ENCODE peak calls at places on chromosomes 11 and 22, in five cellular contexts. K is right lobe of liver; Y is CD8-positive, alpha-beta memory T cell; L is iPS DF 6.9; E is left ventricle myocardium inferior. B is an unnamed sample.

GRCh38 chr22:20021196-20022181 is 579 bp downstream of the TANGO2 start:
- DNase-seq in L (no peak), E (peak; percentile 82), Y (no peak), K (peak; percentile 90), B (peak; percentile 83)

GRCh38 chr11:82682003-82682751 is 51.5 kb downstream of the FAM181B start:
- DNase-seq in E (no peak), K (no peak), L (no peak), Y (peak; percentile 32), B (peak; percentile 19)

GRCh38 chr11:103906291-103906850 is 130.1 kb upstream of the DDI1 start:
- DNase-seq in Y (no peak), L (no peak), K (no peak), E (no peak), B (no peak)

GRCh38 chr11:102812188-102812587 is 14.2 kb upstream of the MMP1 start:
- DNase-seq in L (no peak), K (no peak), E (no peak), Y (no peak), B (no peak)

GRCh38 chr22:22404598-22405284 is 103.8 kb downstream of the ZNF280B start:
- DNase-seq in K (no peak), L (no peak), E (no peak), Y (no peak), B (no peak)

GRCh38 chr11:62895501-62895900 is 14.8 kb downstream of the SLC3A2 start:
- DNase-seq in Y (no peak), L (no peak), E (no peak), K (no peak), B (no peak)

GRCh38 chr11:14309425-14310192 is 49.4 kb downstream of the RRAS2 start:
- DNase-seq in E (no peak), K (no peak), Y (no peak), L (no peak), B (no peak)

GRCh38 chr22:29870574-29870973 is 12.4 kb upstream of the MTMR3 start:
- DNase-seq in E (no peak), K (no peak), Y (peak; percentile 6), L (no peak), B (no peak)

GRCh38 chr11:129386795-129387390 is 11.2 kb downstream of the BARX2 start:
- DNase-seq in E (no peak), K (no peak), Y (no peak), L (no peak), B (no peak)

GRCh38 chr22:44880588-44881245 is 128.3 kb downstream of the ARHGAP8 start:
- DNase-seq in L (no peak), E (no peak), K (peak; percentile 36), Y (no peak), B (no peak)

GRCh38 chr11:92211576-92212167 is 12.9 kb upstream of the FAT3 start:
- DNase-seq in K (no peak), Y (no peak), L (no peak), E (no peak), B (peak; percentile 51)

GRCh38 chr11:62958547-62959071 is 26.2 kb downstream of the SLC22A6 start:
- DNase-seq in L (no peak), Y (no peak), E (peak; percentile 41), K (no peak), B (peak; percentile 40)

GRCh38 chr11:130431806-130432205 is 3.4 kb upstream of the ADAMTS8 start:
- DNase-seq in L (no peak), Y (no peak), K (no peak), E (no peak), B (no peak)

GRCh38 chr22:37032535-37033460 is 13.3 kb downstream of the MPST start:
- DNase-seq in Y (no peak), K (peak; percentile 91), L (no peak), E (no peak), B (no peak)

GRCh38 chr22:44391026-44391425 is 78.3 kb upstream of the SHISAL1 start:
- DNase-seq in L (no peak), K (peak; percentile 31), E (no peak), Y (no peak), B (no peak)

GRCh38 chr22:39699631-39700348 is 129.2 kb downstream of the CACNA1I start:
- DNase-seq in E (no peak), Y (no peak), K (no peak), L (no peak), B (no peak)

GRCh38 chr11:28834877-28835276 is 726.7 kb downstream of the METTL15 start:
- DNase-seq in E (no peak), L (no peak), Y (no peak), K (no peak), B (no peak)

GRCh38 chr11:34633990-34634725 is 13.3 kb downstream of the EHF start:
- DNase-seq in K (no peak), Y (no peak), L (no peak), E (no peak), B (no peak)

GRCh38 chr11:61404641-61405040 is 12.3 kb downstream of the TMEM216 start:
- DNase-seq in E (no peak), K (no peak), L (no peak), Y (no peak), B (no peak)

GRCh38 chr11:35098850-35099249 is 40.1 kb upstream of the CD44 start:
- DNase-seq in L (no peak), E (no peak), K (no peak), Y (no peak), B (no peak)

GRCh38 chr22:42299586-42300285 is 29.3 kb upstream of the TCF20 start:
- DNase-seq in Y (peak; percentile 52), K (no peak), E (peak; percentile 48), L (no peak), B (no peak)

GRCh38 chr11:46666982-46667590 is 33.3 kb downstream of the ARHGAP1 start:
- DNase-seq in L (no peak), E (no peak), K (no peak), Y (no peak), B (no peak)

GRCh38 chr22:25564320-25564978 is at the start of gene GRK3:
- DNase-seq in Y (peak; percentile 50), E (peak; percentile 70), K (peak; percentile 71), L (peak; percentile 31), B (peak; percentile 78)

DNA sequence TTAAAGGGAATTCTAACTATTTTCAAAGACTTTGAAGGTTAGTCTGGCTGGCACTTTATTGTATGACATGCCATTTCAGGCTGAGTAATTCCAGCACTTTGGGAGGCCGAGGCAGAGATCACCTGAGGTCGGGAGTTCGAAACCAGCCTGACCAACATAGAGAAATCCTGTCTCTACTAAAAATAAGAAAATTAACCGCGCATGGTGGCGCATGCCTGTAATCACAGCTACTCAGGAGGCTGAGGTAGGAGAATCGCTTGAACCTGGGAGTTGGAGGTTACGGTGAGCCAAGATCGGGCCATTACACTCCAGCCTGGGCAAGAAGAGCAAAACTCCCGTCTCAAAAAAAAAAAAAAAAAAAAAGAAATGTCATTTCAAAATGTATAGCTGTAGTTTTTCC is 95.6 kb downstream of the RDX start:
- DNase-seq in K (no peak), L (no peak), E (no peak), Y (no peak), B (no peak)
- H3K27ac ChIP-seq in K (no peak overlapping the region), L (no peak overlapping the region), E (no peak overlapping the region), Y (no peak overlapping the region), B (no peak overlapping the region)

GRCh38 chr11:67400942-67401494 is 640 bp downstream of the PPP1CA start:
- DNase-seq in L (no peak), E (no peak), K (no peak), Y (no peak), B (no peak)
- H3K4me1 ChIP-seq in L (peaks cover 5% of the 10 kb centered on the region), E (peaks cover 68% of the 10 kb centered on the region), K (peaks cover 24% of the 10 kb centered on the region), Y (peaks cover 73% of the 10 kb centered on the region), B (peaks cover 18% of the 10 kb centered on the region)

GRCh38 chr11:71498091-71498490 is 29.0 kb upstream of the KRTAP5-7 start:
- DNase-seq in E (no peak), L (no peak), K (peak; percentile 27), Y (no peak), B (no peak)

GRCh38 chr11:71501071-71501985 is 25.7 kb upstream of the KRTAP5-7 start:
- DNase-seq in K (peak; percentile 46), L (no peak), E (no peak), Y (no peak), B (no peak)

GRCh38 chr11:71500601-71501021 is 26.5 kb upstream of the KRTAP5-7 start:
- DNase-seq in E (peak; percentile 36), L (no peak), Y (no peak), K (peak; percentile 94), B (no peak)

GRCh38 chr11:71499546-71499945 is 27.5 kb upstream of the KRTAP5-7 start:
- DNase-seq in K (no peak), E (no peak), Y (no peak), L (no peak), B (no peak)

GRCh38 chr11:71499125-71499524 is 27.9 kb upstream of the KRTAP5-7 start:
- DNase-seq in L (no peak), K (peak; percentile 42), E (no peak), Y (no peak), B (no peak)
- H3K27ac ChIP-seq in L (no peak overlapping the region), K (no peak overlapping the region), E (no peak overlapping the region), Y (no peak overlapping the region), B (no peak overlapping the region)

GRCh38 chr22:32532819-32533128 is 58.2 kb downstream of the FBXO7 start:
- DNase-seq in L (no peak), K (no peak), E (no peak), Y (no peak), B (no peak)
- H3K4me1 ChIP-seq in L (no peaks in the 10 kb centered on the region), K (peaks cover 25% of the 10 kb centered on the region), E (peaks cover 73% of the 10 kb centered on the region), Y (no peaks in the 10 kb centered on the region), B (peaks cover 27% of the 10 kb centered on the region)

DNA sequence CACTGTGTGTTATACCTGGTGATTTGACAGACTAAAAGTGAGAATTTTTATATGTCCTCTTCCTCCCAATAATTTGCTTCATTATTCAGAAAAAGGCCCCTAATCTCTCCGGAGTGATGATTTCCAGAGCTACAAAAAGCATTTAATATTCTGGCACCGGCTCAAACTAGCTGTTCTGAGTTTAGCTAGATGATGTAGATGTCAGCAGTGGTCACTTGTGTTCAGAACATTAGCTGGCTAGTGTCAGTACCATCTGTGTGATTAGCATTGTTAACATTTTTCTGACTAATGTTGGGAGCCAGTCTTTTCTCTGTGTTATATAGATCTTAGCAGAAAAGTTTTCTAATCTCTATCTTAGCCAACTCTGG is 68.7 kb upstream of the RRM1 start:
- DNase-seq in Y (no peak), K (no peak), E (no peak), L (no peak), B (peak; percentile 28)
- H3K27ac ChIP-seq in Y (no peak overlapping the region), K (no peak overlapping the region), E (peak overlapping the region; percentile 75), L (no peak overlapping the region), B (peak overlapping the region; percentile 56)

B was measured in heart left ventricle.